ENCODE peak calls at places on chromosome 4, in four cellular contexts. One of them, this sample, is unnamed.

GRCh38 chr4:139609647-139610046 is 53.6 kb upstream of the SETD7 start:
- DNase-seq in keratinocyte: no peak
- DNase-seq in HepG2: no peak
- DNase-seq in fibroblast of lung: peak
- DNase-seq in this sample: no peak

GRCh38 chr4:24747234-24747975 is 48.0 kb upstream of the SOD3 start:
- DNase-seq in keratinocyte: no peak
- DNase-seq in HepG2: no peak
- DNase-seq in fibroblast of lung: no peak
- DNase-seq in this sample: no peak

GRCh38 chr4:102562995-102563394 is 61.8 kb downstream of the NFKB1 start:
- DNase-seq in keratinocyte: no peak
- DNase-seq in HepG2: no peak
- DNase-seq in fibroblast of lung: no peak
- DNase-seq in this sample: no peak

GRCh38 chr4:122658377-122658776 is 37.5 kb upstream of the IL21 start:
- DNase-seq in keratinocyte: no peak
- DNase-seq in HepG2: no peak
- DNase-seq in fibroblast of lung: no peak
- DNase-seq in this sample: no peak

GRCh38 chr4:92952426-92952825 is 648.7 kb downstream of the GRID2 start:
- DNase-seq in keratinocyte: no peak
- DNase-seq in HepG2: no peak
- DNase-seq in fibroblast of lung: peak
- DNase-seq in this sample: no peak

GRCh38 chr4:157994863-157995262 is 178.0 kb downstream of the GASK1B start:
- DNase-seq in keratinocyte: no peak
- DNase-seq in HepG2: peak
- DNase-seq in fibroblast of lung: peak
- DNase-seq in this sample: no peak

GRCh38 chr4:102786279-102786678 is 25.5 kb upstream of the MANBA start:
- DNase-seq in keratinocyte: no peak
- DNase-seq in HepG2: no peak
- DNase-seq in fibroblast of lung: no peak
- DNase-seq in this sample: no peak

GRCh38 chr4:106809083-106809482 is 227.0 kb downstream of the DKK2 start:
- DNase-seq in keratinocyte: no peak
- DNase-seq in HepG2: peak
- DNase-seq in fibroblast of lung: peak
- DNase-seq in this sample: peak

GRCh38 chr4:77797239-77797638 is 21.9 kb downstream of the CNOT6L start:
- DNase-seq in keratinocyte: no peak
- DNase-seq in HepG2: peak
- DNase-seq in fibroblast of lung: no peak
- DNase-seq in this sample: no peak

GRCh38 chr4:677431-678293 is 3.3 kb downstream of the MYL5 start:
- DNase-seq in keratinocyte: peak
- DNase-seq in HepG2: peak
- DNase-seq in fibroblast of lung: no peak
- DNase-seq in this sample: no peak

GRCh38 chr4:985123-985830 is 1.6 kb upstream of the IDUA start:
- DNase-seq in keratinocyte: no peak
- DNase-seq in HepG2: peak
- DNase-seq in fibroblast of lung: peak
- DNase-seq in this sample: no peak

GRCh38 chr4:111066447-111066846 is 443.6 kb upstream of the PITX2 start:
- DNase-seq in keratinocyte: no peak
- DNase-seq in HepG2: no peak
- DNase-seq in fibroblast of lung: no peak
- DNase-seq in this sample: no peak

GRCh38 chr4:119314356-119314755 is 7.6 kb downstream of the FABP2 start:
- DNase-seq in keratinocyte: no peak
- DNase-seq in HepG2: peak
- DNase-seq in fibroblast of lung: peak
- DNase-seq in this sample: peak

GRCh38 chr4:1851575-1852415 is 4.2 kb downstream of the LETM1 start:
- DNase-seq in keratinocyte: no peak
- DNase-seq in HepG2: no peak
- DNase-seq in fibroblast of lung: no peak
- DNase-seq in this sample: no peak

GRCh38 chr4:78299565-78299972 is 242.4 kb downstream of the FRAS1 start:
- DNase-seq in keratinocyte: no peak
- DNase-seq in HepG2: peak
- DNase-seq in fibroblast of lung: no peak
- DNase-seq in this sample: no peak

DNA sequence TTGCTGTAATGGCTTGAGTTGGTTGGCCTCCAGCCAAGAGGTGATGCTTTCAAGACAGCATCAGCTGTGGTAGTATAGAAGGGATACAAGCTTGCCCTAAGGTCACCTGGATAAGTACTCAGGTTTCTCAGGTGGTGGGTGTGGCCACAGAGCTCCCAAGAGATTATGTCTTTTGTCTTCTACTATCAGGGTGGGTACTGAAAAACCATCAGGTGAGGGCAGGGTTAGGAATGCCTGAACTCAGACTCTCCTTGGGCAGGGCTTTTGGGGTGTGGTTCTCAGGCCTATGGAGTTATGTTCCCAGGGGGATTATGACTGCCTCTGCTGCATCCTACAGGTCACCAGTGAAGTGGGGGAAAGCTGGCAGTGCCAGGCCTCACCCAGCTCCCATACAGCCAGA is 654.6 kb upstream of the GALNT7 start:
- DNase-seq in keratinocyte: no peak
- DNase-seq in HepG2: no peak
- DNase-seq in fibroblast of lung: no peak
- DNase-seq in this sample: peak
- H3K4me2 ChIP-seq in keratinocyte: no peak
- H3K4me2 ChIP-seq in HepG2: no peak
- H3K4me2 ChIP-seq in fibroblast of lung: no peak
- H3K4me2 ChIP-seq in this sample: no peak

DNA sequence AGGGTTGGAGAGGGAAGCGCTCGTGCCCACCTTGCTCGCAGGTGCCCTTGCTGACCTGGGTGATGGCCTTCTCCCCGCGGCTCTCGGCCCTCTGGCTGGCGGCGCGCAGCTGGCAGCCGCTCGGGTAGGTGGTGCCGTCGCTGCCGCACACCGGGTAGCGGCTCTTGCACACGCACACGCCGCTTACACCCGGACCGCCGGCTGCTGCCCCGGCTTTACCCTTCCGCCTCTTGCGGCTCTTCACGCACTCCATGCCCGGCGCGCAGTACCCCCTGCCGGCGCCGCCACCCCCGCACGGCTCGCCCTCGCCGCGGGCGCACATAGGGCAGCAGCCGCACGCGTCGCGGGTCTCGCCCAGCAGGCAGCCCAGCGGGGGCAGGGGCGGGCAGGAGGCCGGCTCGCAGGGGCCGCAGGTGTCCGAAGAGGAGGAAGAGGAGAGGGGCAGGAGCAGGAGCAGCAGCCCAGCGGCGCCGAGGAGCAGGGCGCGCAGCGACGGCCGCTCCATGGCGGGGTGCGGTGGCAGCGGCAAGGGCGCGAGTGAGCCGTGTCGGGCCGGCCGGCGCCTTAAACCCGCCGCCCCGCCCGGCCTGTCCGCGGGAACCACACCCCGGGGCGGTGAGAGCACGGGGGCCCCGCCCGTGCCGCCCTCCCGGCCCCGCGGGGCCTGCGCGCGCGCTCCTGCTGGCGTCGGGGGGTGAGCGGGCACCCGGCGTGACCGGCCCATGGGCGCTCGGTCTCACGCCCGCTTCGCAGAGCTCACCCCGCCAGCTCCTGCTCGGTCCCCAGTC is at the start of gene IGFBP7:
- DNase-seq in keratinocyte: no peak
- DNase-seq in HepG2: no peak
- DNase-seq in fibroblast of lung: no peak
- DNase-seq in this sample: peak
- TF ChIP-seq EZH2 in keratinocyte: no peak
- TF ChIP-seq EZH2 in HepG2: no peak
- TF ChIP-seq EZH2 in fibroblast of lung: no peak
- TF ChIP-seq EZH2 in this sample: no peak

DNA sequence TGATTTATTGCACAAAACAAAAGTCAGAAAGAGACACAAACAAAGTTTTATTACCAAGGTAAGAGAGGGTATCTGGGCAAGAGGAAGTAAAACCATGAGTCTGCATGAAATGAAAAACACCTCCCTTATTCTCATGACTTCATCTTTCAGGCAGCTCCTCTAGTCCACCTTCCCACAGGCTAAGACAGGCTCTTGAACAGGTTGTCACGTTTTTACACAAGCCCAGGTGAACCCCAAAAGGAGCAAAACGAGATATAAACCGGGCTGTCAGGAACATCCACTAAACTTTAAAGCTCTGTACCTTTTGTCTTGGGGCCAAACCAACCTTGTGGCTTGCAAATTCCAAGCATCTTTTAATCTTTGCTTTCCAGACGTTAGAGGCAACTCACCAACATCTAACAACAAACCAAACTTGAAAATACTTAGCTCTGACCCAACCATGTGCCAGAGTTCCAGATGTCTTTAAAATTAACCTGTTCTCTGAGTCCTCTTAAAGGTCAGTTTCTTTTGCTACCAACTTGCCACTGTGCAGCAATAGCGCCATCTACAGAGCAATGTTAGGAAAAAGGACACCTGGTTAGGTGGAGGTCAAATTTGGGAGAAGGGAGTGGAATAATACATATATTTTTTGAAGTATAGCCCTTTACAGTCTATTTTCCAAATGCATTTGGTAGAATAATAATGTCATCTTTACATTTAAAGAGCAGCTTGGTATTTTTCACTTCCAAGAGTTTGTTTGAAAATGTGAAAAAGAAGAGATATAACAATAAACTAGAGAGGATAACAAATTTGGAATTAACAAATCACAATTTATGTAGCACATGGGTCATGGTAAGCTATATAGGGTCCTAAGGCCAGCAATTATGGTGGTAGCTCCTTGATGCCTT is 73.1 kb downstream of the QRFPR start:
- DNase-seq in keratinocyte: peak
- DNase-seq in HepG2: peak
- DNase-seq in fibroblast of lung: peak
- DNase-seq in this sample: peak
- H2AFZ ChIP-seq in keratinocyte: no peak
- H2AFZ ChIP-seq in HepG2: no peak
- H2AFZ ChIP-seq in fibroblast of lung: no peak
- H2AFZ ChIP-seq in this sample: peak

DNA sequence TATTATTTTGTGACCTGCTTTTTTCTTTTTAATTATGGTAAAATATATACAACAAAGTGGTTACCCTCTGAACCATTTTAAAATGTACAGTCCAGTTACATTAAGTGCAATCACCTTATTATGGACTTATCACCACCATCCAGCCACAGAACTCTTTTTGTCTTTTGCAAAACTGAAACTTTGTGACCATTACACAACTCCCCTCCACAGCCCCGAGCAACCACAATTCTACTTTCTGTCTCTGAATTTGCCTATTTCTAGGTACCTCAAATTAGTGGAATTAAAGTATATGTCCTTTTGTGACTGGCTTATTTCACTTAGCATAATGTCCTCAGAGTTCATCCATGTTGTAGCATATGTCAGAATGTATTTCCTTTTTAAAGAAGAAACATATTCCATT is 39.3 kb upstream of the WWC2 start:
- DNase-seq in keratinocyte: no peak
- DNase-seq in HepG2: no peak
- DNase-seq in fibroblast of lung: no peak
- DNase-seq in this sample: peak
- H3K4me2 ChIP-seq in keratinocyte: no peak
- H3K4me2 ChIP-seq in HepG2: no peak
- H3K4me2 ChIP-seq in fibroblast of lung: no peak
- H3K4me2 ChIP-seq in this sample: no peak

DNA sequence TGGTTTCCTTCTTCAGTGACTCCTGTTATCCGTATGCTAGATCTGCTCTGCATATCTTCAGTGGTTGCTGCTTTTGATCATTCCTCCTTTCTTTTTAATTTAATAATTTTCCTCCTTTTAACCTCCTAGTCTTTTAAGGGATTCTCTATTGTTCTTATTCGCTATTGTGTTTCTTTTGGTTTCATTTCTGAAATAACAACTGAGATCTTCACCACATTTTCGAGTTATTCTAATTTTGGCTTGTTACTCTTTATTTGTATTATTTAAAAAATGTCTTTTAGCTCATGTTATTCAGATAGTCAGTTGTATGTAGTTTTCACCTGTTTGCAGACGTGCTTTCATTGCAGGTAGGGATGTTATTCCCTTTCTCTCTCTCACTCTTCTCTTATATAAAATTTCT is 24.9 kb downstream of the IGFBP7 start:
- DNase-seq in keratinocyte: no peak
- DNase-seq in HepG2: no peak
- DNase-seq in fibroblast of lung: no peak
- DNase-seq in this sample: peak
- TF ChIP-seq EZH2 in keratinocyte: no peak
- TF ChIP-seq EZH2 in HepG2: no peak
- TF ChIP-seq EZH2 in fibroblast of lung: no peak
- TF ChIP-seq EZH2 in this sample: no peak

GRCh38 chr4:11483076-11483475 is 54.4 kb upstream of the HS3ST1 start:
- DNase-seq in keratinocyte: no peak
- DNase-seq in HepG2: no peak
- DNase-seq in fibroblast of lung: no peak
- DNase-seq in this sample: no peak

GRCh38 chr4:11475871-11476270 is 47.2 kb upstream of the HS3ST1 start:
- DNase-seq in keratinocyte: no peak
- DNase-seq in HepG2: no peak
- DNase-seq in fibroblast of lung: no peak
- DNase-seq in this sample: no peak

GRCh38 chr4:11485926-11486325 is 57.2 kb upstream of the HS3ST1 start:
- DNase-seq in keratinocyte: no peak
- DNase-seq in HepG2: no peak
- DNase-seq in fibroblast of lung: no peak
- DNase-seq in this sample: no peak

GRCh38 chr4:11480683-11481082 is 52.0 kb upstream of the HS3ST1 start:
- DNase-seq in keratinocyte: no peak
- DNase-seq in HepG2: no peak
- DNase-seq in fibroblast of lung: no peak
- DNase-seq in this sample: peak
- H2AFZ ChIP-seq in keratinocyte: peak
- H2AFZ ChIP-seq in HepG2: no peak
- H2AFZ ChIP-seq in fibroblast of lung: no peak
- H2AFZ ChIP-seq in this sample: peak

GRCh38 chr4:120714581-120714980 is 207.9 kb downstream of the PRDM5 start:
- DNase-seq in keratinocyte: no peak
- DNase-seq in HepG2: no peak
- DNase-seq in fibroblast of lung: no peak
- DNase-seq in this sample: no peak

GRCh38 chr4:120704529-120704928 is 218.0 kb downstream of the PRDM5 start:
- DNase-seq in keratinocyte: no peak
- DNase-seq in HepG2: no peak
- DNase-seq in fibroblast of lung: no peak
- DNase-seq in this sample: no peak

DNA sequence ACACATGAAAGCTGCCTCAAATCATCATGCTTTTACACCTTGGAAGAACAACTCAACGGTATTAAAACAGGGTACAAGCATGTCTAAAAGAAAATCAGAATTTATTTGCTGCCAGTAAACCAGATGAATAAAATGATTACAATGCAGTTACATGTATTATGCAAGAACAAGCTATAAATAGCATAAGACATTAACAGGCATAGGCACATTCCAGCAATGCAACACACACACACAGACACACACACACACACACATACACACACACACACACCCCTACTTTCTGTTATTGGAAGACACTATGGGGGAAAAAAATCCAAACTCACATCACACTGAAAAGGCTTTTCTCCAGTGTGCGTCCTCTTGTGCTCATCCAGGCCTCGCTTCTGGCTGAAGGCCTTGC is 212.5 kb downstream of the PRDM5 start:
- DNase-seq in keratinocyte: no peak
- DNase-seq in HepG2: no peak
- DNase-seq in fibroblast of lung: peak
- DNase-seq in this sample: no peak
- H3K4me2 ChIP-seq in keratinocyte: no peak
- H3K4me2 ChIP-seq in HepG2: no peak
- H3K4me2 ChIP-seq in fibroblast of lung: peak
- H3K4me2 ChIP-seq in this sample: no peak